ENCODE peak calls at places on chromosomes 11 and 22, in nine cellular contexts. F is left cardiac atrium; T is mesothelial cell of epicardium; V is activated naive CD4-positive, alpha-beta T cell; P is astrocyte of the spinal cord; S is activated T-cell treated with anti-CD3 and anti-CD28 coated beads, Interleukin-2, amount 50 U/mL, for 24 hours; J is MM.1S; G is brain microvascular endothelial cell; L is GM23338. K is an unnamed sample.
A peak's percentile ranks its signal among the peaks of the same experiment; 100 is the strongest.

GRCh38 chr22:31828739-31829138 is 74.9 kb downstream of the DEPDC5 start:
- DNase-seq in F (no peak), V (no peak), S (no peak), L (no peak), G (peak; percentile 36), T (no peak), P (peak; percentile 30), J (no peak), K (no peak)

GRCh38 chr11:396511-396947 is 2.5 kb downstream of the PKP3 start:
- DNase-seq in S (no peak), P (no peak), L (peak; percentile 52), T (no peak), V (no peak), F (no peak), J (no peak), G (no peak), K (no peak)

GRCh38 chr11:125593113-125593761 is 585 bp downstream of the STT3A start:
- DNase-seq in F (peak; percentile 28), G (peak; percentile 25), S (no peak), P (peak; percentile 8), L (peak; percentile 64), V (no peak), T (no peak), J (peak; percentile 19), K (no peak)

GRCh38 chr11:120129570-120129969 is 8.3 kb downstream of the TRIM29 start:
- DNase-seq in S (no peak), T (no peak), G (no peak), P (no peak), L (no peak), V (no peak), F (no peak), J (no peak), K (no peak)

GRCh38 chr11:86483591-86484163 is 109.0 kb downstream of the CCDC81 start:
- DNase-seq in P (no peak), F (no peak), L (no peak), G (no peak), S (no peak), J (no peak), T (no peak), V (no peak), K (no peak)

GRCh38 chr11:16605440-16605970 is 132.9 kb upstream of the C11orf58 start:
- DNase-seq in P (peak; percentile 40), L (peak; percentile 74), J (peak; percentile 16), V (no peak), F (peak; percentile 36), S (peak; percentile 39), T (peak; percentile 63), G (peak; percentile 12), K (no peak)

GRCh38 chr11:64851831-64852337 is 7.4 kb upstream of the CDC42BPG start:
- DNase-seq in V (no peak), S (peak; percentile 48), G (no peak), P (no peak), T (no peak), F (no peak), L (no peak), J (peak; percentile 83), K (no peak)

GRCh38 chr11:69636512-69636866 is 4.5 kb upstream of the CCND1 start:
- DNase-seq in L (peak; percentile 93), V (no peak), P (peak; percentile 87), J (peak; percentile 39), F (peak; percentile 83), T (peak; percentile 82), S (peak; percentile 49), G (peak; percentile 89), K (no peak)

GRCh38 chr11:46916669-46917108 is 1.7 kb downstream of the LRP4 start:
- DNase-seq in L (peak; percentile 89), J (no peak), F (peak; percentile 69), T (peak; percentile 73), V (no peak), G (peak; percentile 45), S (no peak), P (peak; percentile 68), K (no peak)

GRCh38 chr22:47633111-47633510 is 870.7 kb downstream of the TBC1D22A start:
- DNase-seq in G (no peak), P (no peak), L (no peak), S (no peak), F (no peak), V (no peak), T (no peak), J (no peak), K (peak; percentile 80)

GRCh38 chr22:40325315-40325714 is 21.0 kb upstream of the ADSL start:
- DNase-seq in G (no peak), T (no peak), V (no peak), S (peak; percentile 74), F (no peak), L (no peak), P (no peak), J (no peak), K (no peak)

GRCh38 chr11:77191823-77192495 is 63.9 kb downstream of the MYO7A start:
- DNase-seq in T (peak; percentile 85), S (peak; percentile 65), P (peak; percentile 25), F (no peak), L (peak; percentile 98), V (no peak), G (peak; percentile 23), J (no peak), K (no peak)

GRCh38 chr11:109940816-109941215 is 152.4 kb upstream of the ZC3H12C start:
- DNase-seq in G (peak; percentile 93), T (no peak), J (no peak), S (no peak), P (peak; percentile 71), V (no peak), L (no peak), F (no peak), K (no peak)

GRCh38 chr11:6587360-6587953 is 16.0 kb downstream of the RRP8 start:
- DNase-seq in J (no peak), F (no peak), V (no peak), L (no peak), S (no peak), G (no peak), P (no peak), T (no peak), K (peak; percentile 47)

K was measured in esophagus muscularis mucosa.